ENCODE peak calls at places on chromosome 13, in seven cellular contexts. L is uterus; V is upper lobe of right lung; Q is endothelial cell of umbilical vein; J is CD8-positive, alpha-beta T cell; N is breast epithelium; A is heart left ventricle. Y is an unnamed sample.

GRCh38 chr13:59962343-59962742 is 201.4 kb downstream of the DIAPH3 start:
- DNase-seq in L (no peak), V (no peak), Q (no peak), J (no peak), N (no peak), A (no peak), Y (no peak)

GRCh38 chr13:74115138-74115537 is 19.1 kb downstream of the KLF12 start:
- DNase-seq in L (no peak), V (no peak), Q (peak; percentile 88), J (no peak), N (no peak), A (no peak), Y (no peak)

GRCh38 chr13:33279898-33280549 is 5.5 kb downstream of the STARD13 start:
- DNase-seq in L (no peak), V (no peak), Q (peak; percentile 76), J (no peak), N (peak; percentile 54), A (no peak), Y (no peak)

GRCh38 chr13:101452519-101453485 is at the start of gene ITGBL1:
- DNase-seq in L (no peak), V (no peak), Q (peak; percentile 48), J (no peak), N (no peak), A (no peak), Y (no peak)

GRCh38 chr13:33479066-33479465 is 193.5 kb upstream of the STARD13 start:
- DNase-seq in L (no peak), V (no peak), Q (no peak), J (no peak), N (no peak), A (no peak), Y (no peak)

GRCh38 chr13:26017196-26017921 is 34.5 kb downstream of the SHISA2 start:
- DNase-seq in L (no peak), V (peak; percentile 83), Q (no peak), J (peak; percentile 11), N (no peak), A (no peak), Y (no peak)

GRCh38 chr13:92719868-92720267 is 506.7 kb upstream of the GPC6 start:
- DNase-seq in L (no peak), V (no peak), Q (no peak), J (no peak), N (no peak), A (no peak), Y (no peak)

GRCh38 chr13:41751277-41751676 is 209.6 kb downstream of the VWA8 start:
- DNase-seq in L (peak; percentile 59), V (no peak), Q (no peak), J (no peak), N (no peak), A (peak; percentile 36), Y (no peak)

GRCh38 chr13:25232937-25233515 is 54.3 kb downstream of the MTMR6 start:
- DNase-seq in L (no peak), V (no peak), Q (peak; percentile 39), J (no peak), N (no peak), A (no peak), Y (no peak)

GRCh38 chr13:32259116-32259515 is 56.0 kb downstream of the ZAR1L start:
- DNase-seq in L (no peak), V (no peak), Q (no peak), J (no peak), N (no peak), A (no peak), Y (no peak)

GRCh38 chr13:68369739-68370138 is 1139.6 kb upstream of the PCDH9 start:
- DNase-seq in L (no peak), V (no peak), Q (no peak), J (no peak), N (no peak), A (no peak), Y (no peak)

GRCh38 chr13:28534210-28534609 is 39.3 kb upstream of the FLT1 start:
- DNase-seq in L (no peak), V (no peak), Q (no peak), J (no peak), N (no peak), A (no peak), Y (no peak)

GRCh38 chr13:113320226-113320875 is 23.3 kb downstream of the LAMP1 start:
- DNase-seq in L (no peak), V (no peak), Q (no peak), J (no peak), N (no peak), A (no peak), Y (no peak)

GRCh38 chr13:22839554-22840286 is 341.1 kb upstream of the SGCG start:
- DNase-seq in L (no peak), V (no peak), Q (no peak), J (no peak), N (no peak), A (no peak), Y (no peak)

GRCh38 chr13:98482476-98483444 is 94.1 kb downstream of the STK24 start:
- DNase-seq in L (peak; percentile 62), V (peak; percentile 87), Q (peak; percentile 87), J (no peak), N (peak; percentile 57), A (peak; percentile 74), Y (peak; percentile 46)

GRCh38 chr13:83499286-83499685 is 383.0 kb downstream of the SLITRK1 start:
- DNase-seq in L (no peak), V (no peak), Q (no peak), J (no peak), N (no peak), A (no peak), Y (no peak)

GRCh38 chr13:42011601-42012401 is 36.6 kb upstream of the DGKH start:
- DNase-seq in L (peak; percentile 26), V (no peak), Q (peak; percentile 29), J (no peak), N (peak; percentile 37), A (no peak), Y (no peak)

GRCh38 chr13:96216543-96216942 is 126.6 kb downstream of the HS6ST3 start:
- DNase-seq in L (no peak), V (no peak), Q (no peak), J (no peak), N (no peak), A (no peak), Y (no peak)

GRCh38 chr13:95323930-95324662 is 22.8 kb upstream of the ABCC4 start:
- DNase-seq in L (no peak), V (no peak), Q (peak; percentile 87), J (no peak), N (no peak), A (no peak), Y (no peak)

GRCh38 chr13:84574851-84575250 is 692.6 kb upstream of the SLITRK1 start:
- DNase-seq in L (no peak), V (no peak), Q (no peak), J (no peak), N (no peak), A (no peak), Y (no peak)
- TF ChIP-seq CTCF in L (no peak), V (peak; percentile 8), Q (no peak), J (no peak), N (no peak), A (no peak), Y (no peak)

DNA sequence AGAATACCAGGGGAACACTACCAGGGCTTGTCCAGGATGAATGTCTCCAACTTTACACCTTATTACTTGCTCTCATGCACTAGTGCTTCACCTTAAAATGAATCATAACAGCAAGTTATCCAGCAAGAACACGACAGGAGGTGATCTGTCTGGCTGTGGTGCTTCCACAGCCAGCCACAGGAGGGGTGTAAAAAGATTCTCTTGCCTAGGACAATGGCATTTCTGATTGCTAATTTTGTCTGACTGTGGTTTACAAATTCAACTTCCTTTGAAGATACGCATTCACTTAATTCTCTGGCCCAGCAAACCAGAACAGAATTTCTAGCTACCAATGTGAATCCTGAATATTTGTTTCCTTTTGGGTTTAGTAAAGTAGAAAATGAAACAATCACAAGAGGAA is 23.1 kb upstream of the COG3 start:
- DNase-seq in L (no peak), V (no peak), Q (peak; percentile 36), J (no peak), N (no peak), A (no peak), Y (peak; percentile 46)
- H3K4me3 ChIP-seq in L (no peak overlapping the region), V (no peak overlapping the region), Q (no peak overlapping the region), J (no peak overlapping the region), N (no peak overlapping the region), A (no peak overlapping the region), Y (no peak overlapping the region)

GRCh38 chr13:78608254-78608704 is 4.9 kb upstream of the POU4F1 start:
- DNase-seq in L (no peak), V (no peak), Q (no peak), J (no peak), N (no peak), A (no peak), Y (no peak)

GRCh38 chr13:78611040-78611439 is 7.7 kb upstream of the POU4F1 start:
- DNase-seq in L (no peak), V (no peak), Q (no peak), J (no peak), N (no peak), A (no peak), Y (no peak)

GRCh38 chr13:78608705-78609463 is 5.5 kb upstream of the POU4F1 start:
- DNase-seq in L (no peak), V (no peak), Q (peak; percentile 28), J (no peak), N (no peak), A (no peak), Y (no peak)

GRCh38 chr13:78609464-78610205 is 6.3 kb upstream of the POU4F1 start:
- DNase-seq in L (peak; percentile 39), V (no peak), Q (peak; percentile 30), J (no peak), N (no peak), A (no peak), Y (no peak)

DNA sequence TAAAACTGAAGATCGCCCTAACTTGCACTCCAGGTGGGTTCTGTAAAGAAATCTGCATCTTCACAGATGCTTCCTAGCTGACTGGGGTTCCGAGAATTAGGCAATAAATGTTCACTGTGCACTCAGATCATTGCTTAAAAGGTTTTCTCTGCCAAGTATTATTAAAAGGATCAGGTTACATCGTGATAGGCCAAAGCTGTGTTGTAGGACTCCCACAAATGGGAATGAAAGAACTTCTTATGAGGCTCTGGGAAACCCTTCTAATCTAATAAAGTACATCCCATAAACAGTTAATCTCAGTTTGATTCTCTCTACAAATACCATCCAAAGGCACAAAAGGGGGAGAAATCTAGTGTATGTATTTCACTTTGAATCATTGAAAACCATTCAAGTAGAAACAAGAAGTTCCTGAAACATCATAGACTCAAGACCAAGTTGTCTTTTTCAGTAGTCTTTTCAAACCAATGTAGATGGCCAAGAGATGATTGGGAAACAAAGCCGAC is 7.1 kb upstream of the POU4F1 start:
- DNase-seq in L (no peak), V (no peak), Q (no peak), J (no peak), N (no peak), A (no peak), Y (no peak)
- H3K27me3 ChIP-seq in L (peaks cover 11% of the 10 kb centered on the region), V (peaks cover 62% of the 10 kb centered on the region), Q (peaks cover 19% of the 10 kb centered on the region), J (peaks cover 38% of the 10 kb centered on the region), N (peaks cover 51% of the 10 kb centered on the region), A (peaks cover 70% of the 10 kb centered on the region), Y (peaks cover 8% of the 10 kb centered on the region)

DNA sequence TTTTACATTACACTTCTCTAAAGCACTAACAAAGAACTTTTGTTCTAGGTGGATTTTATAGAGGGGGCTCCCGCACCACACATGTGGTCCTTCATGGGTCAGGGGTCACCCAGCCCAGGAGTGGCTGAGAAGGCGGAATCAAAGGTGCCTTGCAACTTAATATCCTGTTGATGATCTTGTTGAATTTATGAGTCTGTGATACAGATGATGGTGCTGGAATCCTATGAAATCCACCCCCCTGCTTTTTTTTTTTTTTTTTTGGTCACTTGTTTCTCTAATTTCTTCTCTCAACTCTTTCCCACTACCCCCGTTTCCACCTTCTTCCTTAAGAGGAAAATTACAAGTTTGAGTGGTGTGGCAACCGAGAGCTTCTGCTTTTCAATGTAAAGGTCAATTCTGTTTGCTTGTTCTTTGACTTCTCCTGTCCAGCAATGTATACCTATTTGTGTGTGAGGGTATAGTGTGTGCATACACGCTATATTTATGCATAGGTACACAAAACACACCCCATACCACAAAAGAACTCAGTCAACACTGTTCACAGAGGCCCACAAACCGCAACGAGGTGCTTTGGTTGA is 4.2 kb upstream of the ZIC2 start:
- DNase-seq in L (no peak), V (no peak), Q (no peak), J (no peak), N (no peak), A (no peak), Y (no peak)
- TF ChIP-seq CTCF in L (no peak), V (no peak), Q (no peak), J (no peak), N (no peak), A (no peak), Y (no peak)